ENCODE peak calls at places on chromosomes 3 and 15, in eight cellular contexts. I, J, F, W, P, H, S and L are unnamed samples.

GRCh38 chr3:101827211-101828174 is 21.8 kb upstream of the NFKBIZ start:
- DNase-seq in J (peak), H (peak), I (peak), P (peak), F (peak), W (peak), S (peak), L (peak)

GRCh38 chr3:55512586-55513343 is 25.7 kb upstream of the WNT5A start:
- DNase-seq in I (no peak), F (no peak), H (no peak), S (no peak), P (no peak), J (no peak), W (no peak), L (no peak)

GRCh38 chr15:69087581-69087980 is 72.9 kb upstream of the GLCE start:
- DNase-seq in P (no peak), F (no peak), I (no peak), H (no peak), S (no peak), J (no peak), W (peak), L (no peak)

GRCh38 chr15:56815247-56815646 is 81.9 kb upstream of the ZNF280D start:
- DNase-seq in W (no peak), F (peak), S (no peak), J (no peak), P (no peak), I (no peak), H (no peak), L (no peak)

GRCh38 chr3:119769394-119770149 is 12.3 kb upstream of the NR1I2 start:
- DNase-seq in W (peak), P (no peak), H (no peak), F (peak), I (no peak), S (no peak), J (no peak), L (no peak)

GRCh38 chr15:54585063-54585462 is 606.8 kb downstream of the UNC13C start:
- DNase-seq in I (no peak), S (no peak), P (no peak), J (no peak), F (no peak), H (no peak), W (no peak), L (no peak)

GRCh38 chr3:45441570-45442313 is 53.4 kb downstream of the LARS2 start:
- DNase-seq in J (no peak), H (no peak), F (no peak), I (no peak), W (peak), S (no peak), P (no peak), L (no peak)

GRCh38 chr15:79644091-79644490 is 212.0 kb downstream of the MINAR1 start:
- DNase-seq in P (no peak), H (no peak), I (no peak), F (no peak), W (peak), S (peak), J (peak), L (no peak)

GRCh38 chr3:172516318-172517214 is 6.7 kb downstream of the TNFSF10 start:
- DNase-seq in W (peak), I (no peak), J (no peak), H (no peak), S (peak), F (peak), P (no peak), L (peak)

GRCh38 chr15:80920271-80920699 is 69.3 kb downstream of the MESD start:
- DNase-seq in P (no peak), W (no peak), H (no peak), S (no peak), I (no peak), F (no peak), J (peak), L (no peak)

GRCh38 chr3:178202199-178202598 is 334.0 kb upstream of the KCNMB2 start:
- DNase-seq in P (no peak), W (no peak), S (no peak), J (no peak), H (no peak), I (no peak), F (no peak), L (no peak)

GRCh38 chr3:177724020-177724638 is 526.8 kb upstream of the TBL1XR1 start:
- DNase-seq in H (no peak), J (no peak), P (no peak), S (no peak), W (peak), F (no peak), I (peak), L (peak)

GRCh38 chr3:64489361-64490044 is 198.3 kb downstream of the ADAMTS9 start:
- DNase-seq in P (no peak), W (no peak), F (peak), S (no peak), I (peak), J (no peak), H (peak), L (no peak)

GRCh38 chr3:39651993-39652739 is 157.2 kb upstream of the MYRIP start:
- DNase-seq in P (no peak), S (no peak), F (no peak), I (peak), H (no peak), J (no peak), W (no peak), L (no peak)

GRCh38 chr3:63333815-63334214 is 55.7 kb downstream of the SYNPR start:
- DNase-seq in S (peak), I (peak), J (no peak), F (no peak), W (no peak), P (no peak), H (no peak), L (no peak)

GRCh38 chr3:107699682-107700081 is 176.9 kb downstream of the BBX start:
- DNase-seq in F (no peak), W (peak), H (no peak), J (no peak), P (no peak), I (no peak), S (no peak), L (no peak)

GRCh38 chr3:196115678-196116083 is 33.8 kb upstream of the TFRC start:
- DNase-seq in H (no peak), J (no peak), S (no peak), I (no peak), F (no peak), W (no peak), P (no peak), L (no peak)

GRCh38 chr3:38653685-38654537 is 4.4 kb upstream of the SCN5A start:
- DNase-seq in H (no peak), F (no peak), J (no peak), P (no peak), W (no peak), I (no peak), S (no peak), L (no peak)

GRCh38 chr3:56291953-56292352 is 176.3 kb downstream of the ERC2 start:
- DNase-seq in F (no peak), H (no peak), W (no peak), P (no peak), J (no peak), I (no peak), S (no peak), L (no peak)

GRCh38 chr15:46955576-46955975 is 761.7 kb upstream of the SEMA6D start:
- DNase-seq in S (no peak), F (no peak), I (no peak), H (no peak), J (no peak), W (no peak), P (no peak), L (no peak)

GRCh38 chr15:26132786-26133185 is 269.7 kb upstream of the ATP10A start:
- DNase-seq in J (no peak), S (no peak), I (no peak), W (peak), F (no peak), H (peak), P (no peak), L (no peak)

GRCh38 chr3:116316781-116317180 is 128.5 kb downstream of the LSAMP start:
- DNase-seq in W (no peak), S (no peak), I (no peak), H (no peak), F (no peak), J (no peak), P (no peak), L (no peak)

GRCh38 chr15:43218908-43219706 is 1.7 kb downstream of the EPB42 start:
- DNase-seq in I (no peak), S (peak), P (no peak), J (no peak), W (peak), H (peak), F (no peak), L (no peak)

GRCh38 chr3:176274161-176274560 is 923.1 kb downstream of the TBL1XR1 start:
- DNase-seq in W (no peak), J (no peak), P (no peak), S (no peak), I (peak), H (no peak), F (no peak), L (no peak)

GRCh38 chr15:79084308-79084968 is 6.1 kb downstream of the RASGRF1 start:
- DNase-seq in P (no peak), W (no peak), H (no peak), I (peak), F (no peak), J (no peak), S (no peak), L (no peak)

GRCh38 chr3:51270559-51270958 is 114.5 kb upstream of the MANF start:
- DNase-seq in W (no peak), I (no peak), F (no peak), P (no peak), J (no peak), H (no peak), S (no peak), L (no peak)

GRCh38 chr3:138348107-138348949 is at the start of gene MRAS:
- DNase-seq in H (peak), S (peak), F (peak), I (peak), W (peak), J (peak), P (no peak), L (peak)

GRCh38 chr3:60839242-60839641 is 412.0 kb downstream of the FHIT start:
- DNase-seq in I (no peak), S (peak), F (no peak), W (peak), H (peak), P (no peak), J (no peak), L (no peak)